ENCODE peak calls at places on chromosomes 2 and 18, in ten cellular contexts. V is prostate gland, C is A549, J is breast epithelium, U is Peyer's patch, K is endothelial cell of umbilical vein, X is IMR-90, G is heart left ventricle, B is spleen, D is sigmoid colon. P is an unnamed sample.

GRCh38 chr2:43300781-43301586 is 74.6 kb upstream of the ZFP36L2 start:
- DNase-seq in K (no peak), C (no peak), D (peak), B (no peak), X (no peak), U (no peak), G (no peak), J (no peak), V (peak), P (no peak)

GRCh38 chr2:69348781-69349180 is 38.2 kb downstream of the GFPT1 start:
- DNase-seq in X (no peak), D (no peak), G (no peak), V (no peak), U (no peak), C (no peak), J (no peak), K (no peak), B (no peak), P (no peak)

GRCh38 chr2:189584662-189585061 is 4.1 kb upstream of the SLC40A1 start:
- DNase-seq in C (no peak), X (no peak), J (no peak), U (no peak), K (no peak), V (no peak), D (no peak), G (no peak), B (no peak), P (no peak)

GRCh38 chr2:48357351-48357750 is 172.6 kb upstream of the STON1 start:
- DNase-seq in C (no peak), V (no peak), B (no peak), G (no peak), J (no peak), U (no peak), D (no peak), X (no peak), K (no peak), P (no peak)

GRCh38 chr2:240392084-240392947 is 43.1 kb upstream of the GPC1 start:
- DNase-seq in B (peak), X (no peak), K (no peak), U (no peak), J (no peak), C (no peak), V (no peak), G (peak), D (peak), P (peak)

GRCh38 chr2:53778536-53779162 is 8.1 kb downstream of the ASB3 start:
- DNase-seq in B (no peak), D (no peak), U (no peak), V (no peak), G (no peak), C (no peak), X (no peak), J (no peak), K (no peak), P (no peak)

GRCh38 chr2:95030496-95030895 is 5.0 kb downstream of the MAL start:
- DNase-seq in C (no peak), X (no peak), K (no peak), B (no peak), D (no peak), V (no peak), J (no peak), U (no peak), G (no peak), P (no peak)

GRCh38 chr2:3173031-3173430 is 204.6 kb downstream of the EIPR1 start:
- DNase-seq in J (no peak), D (peak), X (no peak), C (no peak), V (peak), G (no peak), U (no peak), K (peak), B (peak), P (no peak)

GRCh38 chr2:99957724-99958123 is 184.7 kb downstream of the AFF3 start:
- DNase-seq in J (no peak), X (peak), B (no peak), C (no peak), V (no peak), U (no peak), G (no peak), K (no peak), D (no peak), P (no peak)

GRCh38 chr2:84971799-84972790 is 1.1 kb downstream of the KCMF1 start:
- DNase-seq in K (peak), C (no peak), D (peak), B (peak), V (peak), J (peak), X (peak), G (peak), U (peak), P (no peak)

GRCh38 chr2:237529452-237530402 is 36.6 kb upstream of the PRLH start:
- DNase-seq in C (no peak), B (peak), V (no peak), D (no peak), G (no peak), J (no peak), K (no peak), U (no peak), X (no peak), P (no peak)

GRCh38 chr2:85390941-85391669 is 19.1 kb downstream of the CAPG start:
- DNase-seq in G (peak), X (peak), J (no peak), C (peak), D (peak), K (peak), V (peak), U (peak), B (peak), P (peak)

GRCh38 chr2:3650140-3650944 is 7.7 kb upstream of the ALLC start:
- DNase-seq in K (no peak), C (peak), X (no peak), J (no peak), G (peak), V (no peak), U (no peak), B (peak), D (no peak), P (no peak)

GRCh38 chr18:79440316-79440715 is 44.6 kb downstream of the NFATC1 start:
- DNase-seq in U (no peak), J (no peak), D (no peak), K (no peak), C (no peak), G (no peak), B (no peak), V (no peak), X (no peak), P (peak)

GRCh38 chr18:8976606-8977005 is 125.9 kb upstream of the NDUFV2 start:
- DNase-seq in J (no peak), D (no peak), B (no peak), C (no peak), V (no peak), U (no peak), G (no peak), K (no peak), X (peak), P (no peak)

GRCh38 chr18:47929681-47930085 is 776 bp downstream of the SMAD2 start:
- DNase-seq in C (no peak), V (peak), D (no peak), U (no peak), J (no peak), X (peak), G (no peak), B (no peak), K (no peak), P (no peak)

GRCh38 chr18:56235773-56236115 is 402.6 kb downstream of the TXNL1 start:
- DNase-seq in D (no peak), U (no peak), V (no peak), C (no peak), X (no peak), B (no peak), J (no peak), K (no peak), G (no peak), P (no peak)

GRCh38 chr2:206480161-206480560 is 36.8 kb downstream of the ADAM23 start:
- DNase-seq in J (no peak), C (no peak), U (no peak), G (no peak), X (peak), V (no peak), D (no peak), B (no peak), K (no peak), P (no peak)

GRCh38 chr2:69271831-69272257 is 115.2 kb downstream of the GFPT1 start:
- DNase-seq in V (no peak), K (peak), G (no peak), B (no peak), J (no peak), D (no peak), X (peak), U (no peak), C (no peak), P (no peak)

GRCh38 chr2:39228413-39229209 is 15.2 kb downstream of the CDKL4 start:
- DNase-seq in D (no peak), C (no peak), B (no peak), U (no peak), V (no peak), X (no peak), K (no peak), J (no peak), G (peak), P (no peak)

GRCh38 chr2:235570256-235570655 is 76.4 kb downstream of the AGAP1 start:
- DNase-seq in J (no peak), G (no peak), D (no peak), C (no peak), K (no peak), U (no peak), X (no peak), V (no peak), B (no peak), P (no peak)

GRCh38 chr2:41963661-41964525 is 83.9 kb upstream of the PKDCC start:
- DNase-seq in V (no peak), J (no peak), B (no peak), U (no peak), C (no peak), G (no peak), K (peak), X (peak), D (peak), P (peak)

GRCh38 chr2:21333694-21334093 is 209.9 kb downstream of the TDRD15 start:
- DNase-seq in K (no peak), U (no peak), B (no peak), D (no peak), X (no peak), J (no peak), V (no peak), G (no peak), C (no peak), P (no peak)

GRCh38 chr2:189880429-189880828 is 96.2 kb downstream of the PMS1 start:
- DNase-seq in D (no peak), J (no peak), V (no peak), K (peak), C (no peak), G (no peak), X (no peak), B (no peak), U (no peak), P (no peak)

GRCh38 chr2:48347712-48348111 is 182.2 kb upstream of the STON1 start:
- DNase-seq in C (no peak), V (no peak), G (no peak), B (no peak), X (no peak), U (no peak), J (no peak), D (no peak), K (no peak), P (no peak)

GRCh38 chr18:27843783-27844415 is 333.0 kb downstream of the CDH2 start:
- DNase-seq in K (peak), V (no peak), G (no peak), X (peak), D (no peak), B (no peak), U (no peak), C (no peak), J (no peak), P (no peak)

GRCh38 chr2:235546151-235546435 is 52.2 kb downstream of the AGAP1 start:
- DNase-seq in B (peak), X (no peak), V (no peak), U (no peak), G (no peak), D (no peak), J (no peak), K (no peak), C (no peak), P (no peak)

GRCh38 chr18:61991201-61991600 is 98.4 kb upstream of the RNF152 start:
- DNase-seq in V (no peak), B (no peak), C (no peak), X (peak), G (no peak), U (no peak), D (no peak), K (peak), J (no peak), P (no peak)

GRCh38 chr2:112646102-112646719 is 472 bp downstream of the SLC20A1 start:
- DNase-seq in B (no peak), U (no peak), D (peak), G (no peak), K (peak), J (no peak), V (peak), X (no peak), C (no peak), P (peak)

GRCh38 chr2:2850218-2850850 is 519.3 kb upstream of the MYT1L start:
- DNase-seq in K (no peak), C (no peak), J (no peak), X (no peak), V (no peak), B (peak), U (no peak), D (no peak), G (no peak), P (no peak)

DNA sequence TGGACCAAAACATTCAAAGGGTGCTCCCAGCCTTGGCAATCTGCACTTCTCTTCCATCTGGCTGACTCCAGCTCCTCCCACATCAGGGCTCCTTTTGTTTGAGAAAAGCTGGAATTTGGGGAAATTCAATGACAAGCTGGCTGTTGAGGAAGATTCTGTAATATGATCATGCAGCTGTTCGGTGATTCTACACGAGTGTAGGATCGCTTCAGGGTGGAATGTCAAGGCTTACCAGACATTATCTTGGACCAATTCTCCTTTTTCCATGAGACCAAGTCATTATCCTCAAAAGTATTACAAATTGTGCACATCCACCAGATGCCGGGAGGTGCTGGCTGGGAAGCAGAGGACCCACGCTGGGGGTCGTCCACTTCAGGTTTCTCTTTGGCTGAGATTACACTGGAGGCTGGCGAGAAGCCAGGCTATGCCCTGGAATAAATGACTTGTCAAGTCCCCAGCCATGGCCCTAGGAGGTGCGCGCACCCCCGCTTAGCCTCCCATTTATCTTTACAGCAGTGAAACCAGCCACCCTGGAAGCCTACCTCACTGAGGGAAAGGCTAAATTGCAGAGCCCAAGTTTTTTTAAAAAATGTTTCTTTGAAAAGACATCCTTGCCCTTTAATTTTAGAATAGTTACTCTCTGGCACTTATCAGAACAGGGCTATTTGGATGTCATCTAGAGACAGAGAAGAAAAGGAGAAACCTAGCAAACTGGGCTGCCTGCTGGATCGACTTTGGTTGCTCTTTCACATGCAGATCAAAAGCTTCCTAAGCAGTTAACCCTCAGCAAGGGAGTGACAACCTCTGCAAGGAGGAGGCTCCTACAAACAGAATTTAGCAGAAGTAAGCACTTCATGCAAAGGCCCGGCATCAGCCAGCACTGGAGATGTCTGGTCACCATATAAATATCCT is 42.4 kb upstream of the LCLAT1 start:
- DNase-seq in C (no peak), X (peak), G (no peak), D (no peak), V (no peak), U (no peak), J (no peak), B (no peak), K (no peak), P (no peak)
- H3K27ac ChIP-seq in C (no peak), X (peak), G (peak), D (peak), V (no peak), U (no peak), J (peak), B (no peak), K (no peak), P (peak)

GRCh38 chr2:218893349-218894167 is 12.9 kb downstream of the WNT10A start:
- DNase-seq in C (no peak), X (no peak), J (no peak), K (no peak), U (no peak), V (no peak), G (no peak), B (no peak), D (no peak), P (no peak)

GRCh38 chr2:218890369-218890768 is 9.7 kb downstream of the WNT10A start:
- DNase-seq in K (no peak), J (no peak), X (no peak), B (no peak), V (no peak), D (no peak), C (no peak), G (no peak), U (no peak), P (no peak)

GRCh38 chr2:218891275-218892135 is 10.9 kb downstream of the WNT10A start:
- DNase-seq in C (no peak), D (no peak), G (no peak), K (no peak), J (no peak), B (no peak), X (no peak), V (no peak), U (no peak), P (no peak)

GRCh38 chr2:218894168-218895157 is 13.8 kb downstream of the WNT10A start:
- DNase-seq in V (no peak), K (no peak), D (no peak), X (no peak), J (no peak), U (no peak), G (no peak), C (no peak), B (no peak), P (no peak)

DNA sequence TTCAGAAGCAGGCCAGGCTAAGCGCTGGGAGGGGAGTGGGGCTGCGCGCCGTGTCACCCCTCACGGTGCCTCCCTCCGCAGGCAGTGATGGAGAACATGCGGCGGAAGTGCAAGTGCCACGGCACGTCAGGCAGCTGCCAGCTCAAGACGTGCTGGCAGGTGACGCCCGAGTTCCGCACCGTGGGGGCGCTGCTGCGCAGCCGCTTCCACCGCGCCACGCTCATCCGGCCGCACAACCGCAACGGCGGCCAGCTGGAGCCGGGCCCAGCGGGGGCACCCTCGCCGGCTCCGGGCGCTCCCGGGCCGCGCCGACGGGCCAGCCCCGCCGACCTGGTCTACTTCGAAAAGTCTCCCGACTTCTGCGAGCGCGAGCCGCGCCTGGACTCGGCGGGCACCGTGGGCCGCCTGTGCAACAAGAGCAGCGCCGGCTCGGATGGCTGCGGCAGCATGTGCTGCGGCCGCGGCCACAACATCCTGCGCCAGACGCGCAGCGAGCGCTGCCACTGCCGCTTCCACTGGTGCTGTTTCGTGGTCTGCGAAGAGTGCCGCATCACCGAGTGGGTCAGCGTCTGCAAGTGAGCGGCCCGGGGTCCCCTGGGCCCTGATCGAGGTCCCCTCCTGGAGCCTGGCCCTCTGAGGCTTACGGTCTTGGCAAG is 12.2 kb downstream of the WNT10A start:
- DNase-seq in C (peak), K (peak), J (no peak), D (no peak), G (peak), X (peak), B (peak), V (peak), U (peak), P (peak)
- TF ChIP-seq POLR2A in C (no peak), K (no peak), J (no peak), D (no peak), G (no peak), X (no peak), B (no peak), V (no peak), U (no peak), P (no peak)

GRCh38 chr18:58570360-58571064 is 58.4 kb downstream of the ALPK2 start:
- DNase-seq in J (no peak), V (no peak), X (no peak), D (no peak), K (no peak), B (no peak), U (no peak), G (no peak), C (no peak), P (no peak)

GRCh38 chr18:58567453-58568196 is 61.3 kb downstream of the ALPK2 start:
- DNase-seq in V (peak), J (peak), C (peak), D (no peak), K (no peak), B (no peak), U (no peak), G (no peak), X (peak), P (peak)

GRCh38 chr18:58572680-58573079 is 56.2 kb downstream of the ALPK2 start:
- DNase-seq in G (no peak), B (no peak), V (no peak), J (no peak), K (no peak), X (no peak), D (no peak), U (no peak), C (no peak), P (no peak)

GRCh38 chr18:58569490-58569911 is 59.4 kb downstream of the ALPK2 start:
- DNase-seq in V (peak), X (no peak), K (no peak), G (no peak), B (no peak), D (no peak), U (no peak), J (no peak), C (no peak), P (no peak)

GRCh38 chr18:58572181-58572580 is 56.7 kb downstream of the ALPK2 start:
- DNase-seq in D (peak), V (no peak), G (no peak), C (no peak), X (peak), J (no peak), U (no peak), B (no peak), K (no peak), P (no peak)
- H3K27ac ChIP-seq in D (peak), V (no peak), G (no peak), C (peak), X (peak), J (no peak), U (no peak), B (no peak), K (no peak), P (peak)

GRCh38 chr2:28392297-28393114 is at the start of gene FOSL2:
- DNase-seq in X (peak), B (peak), J (peak), K (peak), U (peak), C (peak), V (peak), D (peak), G (peak), P (peak)
- TF ChIP-seq POLR2A in X (peak), B (peak), J (peak), K (peak), U (peak), C (peak), V (peak), D (peak), G (peak), P (peak)

DNA sequence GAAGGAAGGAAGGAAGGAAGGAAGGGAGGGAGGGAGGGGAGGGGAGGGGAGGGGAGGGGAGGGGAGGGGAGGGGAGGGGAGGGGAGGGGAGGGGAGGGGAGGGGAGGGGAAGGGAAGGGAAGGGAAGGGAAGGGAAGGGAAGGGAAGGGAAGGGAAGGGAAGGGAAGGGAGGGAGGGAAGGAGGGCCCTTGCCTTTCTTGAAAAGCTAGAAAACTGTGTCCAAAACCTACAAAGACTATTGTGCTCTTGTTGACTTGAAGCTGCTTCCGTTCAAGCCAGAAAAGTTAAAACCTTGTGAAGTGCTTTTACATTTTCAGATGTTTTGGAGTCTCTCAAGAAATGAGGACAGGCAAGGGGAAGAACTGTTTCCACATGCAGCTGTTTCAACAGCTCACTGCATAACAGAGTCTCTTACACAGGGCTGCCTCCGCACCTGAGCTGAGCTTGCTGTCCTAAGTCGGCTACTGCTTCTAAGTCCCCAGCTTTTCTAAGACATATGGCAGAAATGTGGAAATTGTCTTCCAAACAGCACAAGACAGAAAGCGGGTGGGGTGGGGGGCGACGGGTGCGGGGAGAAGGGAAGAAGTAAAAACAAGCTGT is 46.1 kb downstream of the BCL11A start:
- DNase-seq in D (no peak), G (no peak), J (no peak), X (no peak), K (no peak), U (no peak), B (no peak), C (no peak), V (no peak), P (no peak)
- H3K27ac ChIP-seq in D (peak), G (no peak), J (no peak), X (no peak), K (no peak), U (no peak), B (peak), C (no peak), V (peak), P (no peak)

GRCh38 chr2:68062680-68063387 is at the start of gene C1D:
- DNase-seq in B (peak), U (peak), X (peak), D (peak), V (peak), K (peak), G (peak), J (peak), C (peak), P (peak)
- TF ChIP-seq POLR2A in B (no peak), U (peak), X (peak), D (peak), V (peak), K (peak), G (no peak), J (peak), C (peak), P (peak)